ENCODE peak calls at places on chromosomes 7 and 10, in four cellular contexts. D is HTR-8/SVneo, P is NCI-H1092, H is GM19239. U is an unnamed sample.

GRCh38 chr7:152564656-152565055 is 111.3 kb downstream of the XRCC2 start:
- DNase-seq in D (no peak), P (no peak), H (no peak), U (no peak)

GRCh38 chr10:7788640-7789335 is 811 bp downstream of the ATP5F1C start:
- DNase-seq in D (no peak), P (no peak), H (no peak), U (no peak)

GRCh38 chr10:102675887-102676616 is 31.8 kb downstream of the TRIM8 start:
- DNase-seq in D (peak; percentile 71), P (no peak), H (no peak), U (no peak)

GRCh38 chr7:116213361-116214155 is 3.2 kb downstream of the TES start:
- DNase-seq in D (no peak), P (no peak), H (no peak), U (no peak)

GRCh38 chr7:16078076-16078952 is 343.0 kb downstream of the CRPPA start:
- DNase-seq in D (peak; percentile 18), P (peak; percentile 80), H (no peak), U (peak; percentile 62)

GRCh38 chr7:64516451-64516850 is 46.4 kb downstream of the ZNF680 start:
- DNase-seq in D (no peak), P (no peak), H (no peak), U (no peak)

GRCh38 chr7:77685219-77685618 is 11.0 kb upstream of the RSBN1L start:
- DNase-seq in D (no peak), P (peak; percentile 14), H (no peak), U (peak; percentile 60)

GRCh38 chr10:17457083-17457482 is 2.7 kb upstream of the ST8SIA6 start:
- DNase-seq in D (no peak), P (no peak), H (no peak), U (no peak)

GRCh38 chr10:126270116-126270515 is 118.2 kb downstream of the ADAM12 start:
- DNase-seq in D (no peak), P (no peak), H (no peak), U (no peak)

GRCh38 chr10:12937527-12937926 is 64.0 kb downstream of the CCDC3 start:
- DNase-seq in D (no peak), P (no peak), H (no peak), U (no peak)

GRCh38 chr7:26948617-26949118 is 84.3 kb upstream of the SKAP2 start:
- DNase-seq in D (no peak), P (no peak), H (no peak), U (no peak)

GRCh38 chr7:140213684-140214074 is 36.9 kb upstream of the KDM7A start:
- DNase-seq in D (no peak), P (no peak), H (no peak), U (no peak)

GRCh38 chr10:13882112-13882711 is 295.4 kb downstream of the PRPF18 start:
- DNase-seq in D (peak; percentile 63), P (no peak), H (no peak), U (no peak)

GRCh38 chr7:79352323-79352722 is 101.1 kb downstream of the MAGI2 start:
- DNase-seq in D (no peak), P (no peak), H (no peak), U (no peak)

GRCh38 chr10:13949844-13950542 is 363.2 kb downstream of the PRPF18 start:
- DNase-seq in D (peak; percentile 43), P (no peak), H (no peak), U (no peak)

GRCh38 chr7:131574741-131575140 is 18.3 kb upstream of the PODXL start:
- DNase-seq in D (no peak), P (no peak), H (no peak), U (no peak)

GRCh38 chr7:17408245-17408903 is 109.9 kb downstream of the AHR start:
- DNase-seq in D (peak; percentile 63), P (no peak), H (no peak), U (no peak)

GRCh38 chr7:107147464-107148214 is 21.2 kb upstream of the HBP1 start:
- DNase-seq in D (peak; percentile 12), P (no peak), H (no peak), U (peak; percentile 16)

GRCh38 chr7:132187869-132188789 is 388.1 kb downstream of the PLXNA4 start:
- DNase-seq in D (no peak), P (no peak), H (no peak), U (no peak)

GRCh38 chr10:109740436-109740835 is 182.9 kb downstream of the XPNPEP1 start:
- DNase-seq in D (no peak), P (no peak), H (no peak), U (no peak)

GRCh38 chr10:20624642-20625041 is 272.5 kb downstream of the NEBL start:
- DNase-seq in D (no peak), P (no peak), H (no peak), U (no peak)

GRCh38 chr7:37031571-37032257 is 307.4 kb upstream of the AOAH start:
- DNase-seq in D (peak; percentile 84), P (no peak), H (no peak), U (no peak)

GRCh38 chr10:132836832-132837540 is 51.0 kb upstream of the NKX6-2 start:
- DNase-seq in D (peak; percentile 57), P (no peak), H (peak; percentile 81), U (no peak)

GRCh38 chr10:86782691-86783418 is 26.4 kb downstream of the BMPR1A start:
- DNase-seq in D (no peak), P (no peak), H (no peak), U (no peak)

GRCh38 chr7:106382929-106383328 is 98.1 kb upstream of the NAMPT start:
- DNase-seq in D (no peak), P (no peak), H (no peak), U (no peak)

GRCh38 chr10:86757110-86757790 is 831 bp downstream of the BMPR1A start:
- DNase-seq in D (no peak), P (peak; percentile 3), H (no peak), U (peak; percentile 8)

GRCh38 chr7:81484266-81484665 is 285.6 kb downstream of the HGF start:
- DNase-seq in D (no peak), P (peak; percentile 39), H (no peak), U (no peak)

GRCh38 chr10:97718178-97718577 is 4.6 kb downstream of the MARVELD1 start:
- DNase-seq in D (no peak), P (no peak), H (no peak), U (no peak)

GRCh38 chr10:113735913-113736312 is 15.6 kb upstream of the PLEKHS1 start:
- DNase-seq in D (no peak), P (no peak), H (no peak), U (peak; percentile 69)

GRCh38 chr10:7202804-7203203 is 208.0 kb downstream of the SFMBT2 start:
- DNase-seq in D (no peak), P (peak; percentile 0), H (no peak), U (no peak)

GRCh38 chr10:105691811-105692210 is 1050.7 kb downstream of the SORCS3 start:
- DNase-seq in D (no peak), P (no peak), H (no peak), U (peak; percentile 22)

GRCh38 chr7:73647725-73648592 is 19.7 kb upstream of the VPS37D start:
- DNase-seq in D (no peak), P (no peak), H (no peak), U (peak; percentile 57)

GRCh38 chr7:98760201-98760651 is 109.6 kb downstream of the TMEM130 start:
- DNase-seq in D (no peak), P (no peak), H (no peak), U (no peak)

GRCh38 chr7:5694221-5694754 is 87.2 kb downstream of the RNF216 start:
- DNase-seq in D (peak; percentile 27), P (no peak), H (no peak), U (no peak)

GRCh38 chr7:29915481-29916215 is 74.0 kb downstream of the SCRN1 start:
- DNase-seq in D (no peak), P (peak; percentile 12), H (no peak), U (no peak)

GRCh38 chr10:5433182-5433581 is 20.8 kb downstream of the NET1 start:
- DNase-seq in D (no peak), P (no peak), H (no peak), U (no peak)